ENCODE peak calls at places on chromosome 20, in eight cellular contexts. Q is IMR-90; A is neural progenitor cell; U is A673; R is CD8-positive, alpha-beta T cell; S is SK-N-SH; Y is cardiac muscle cell; M is GM23248. G is an unnamed sample.
A peak's percentile ranks its signal among the peaks of the same experiment; 100 is the strongest.

GRCh38 chr20:23721962-23722361 is 28.8 kb downstream of the CST1 start:
- DNase-seq in Q (no peak), A (no peak), U (no peak), R (no peak), S (no peak), Y (no peak), M (no peak), G (no peak)

GRCh38 chr20:53707341-53708102 is 113.9 kb upstream of the ZNF217 start:
- DNase-seq in Q (peak; percentile 66), A (no peak), U (no peak), R (no peak), S (no peak), Y (no peak), M (peak; percentile 81), G (no peak)

GRCh38 chr20:62258499-62259293 is 20.4 kb downstream of the OSBPL2 start:
- DNase-seq in Q (peak; percentile 85), A (no peak), U (no peak), R (no peak), S (no peak), Y (no peak), M (peak; percentile 95), G (no peak)

GRCh38 chr20:36093025-36093803 is 61.3 kb upstream of the EPB41L1 start:
- DNase-seq in Q (no peak), A (peak; percentile 41), U (peak; percentile 45), R (peak; percentile 5), S (peak; percentile 66), Y (peak; percentile 25), M (peak; percentile 64), G (peak; percentile 77)

GRCh38 chr20:57123139-57123903 is 143.1 kb downstream of the BMP7 start:
- DNase-seq in Q (no peak), A (no peak), U (no peak), R (no peak), S (no peak), Y (no peak), M (no peak), G (no peak)

GRCh38 chr20:41380551-41381262 is 14.1 kb upstream of the EMILIN3 start:
- DNase-seq in Q (no peak), A (peak; percentile 32), U (no peak), R (no peak), S (no peak), Y (no peak), M (peak; percentile 19), G (no peak)

GRCh38 chr20:15109494-15109893 is 772.1 kb upstream of the FLRT3 start:
- DNase-seq in Q (no peak), A (no peak), U (no peak), R (no peak), S (no peak), Y (no peak), M (no peak), G (no peak)

GRCh38 chr20:16947346-16947943 is 199.3 kb downstream of the OTOR start:
- DNase-seq in Q (no peak), A (no peak), U (no peak), R (no peak), S (no peak), Y (no peak), M (peak; percentile 7), G (no peak)

GRCh38 chr20:37081717-37082289 is 14.0 kb downstream of the RBL1 start:
- DNase-seq in Q (no peak), A (peak; percentile 3), U (peak; percentile 25), R (peak; percentile 22), S (peak; percentile 23), Y (no peak), M (no peak), G (peak; percentile 41)

GRCh38 chr20:24503352-24503931 is 34.0 kb downstream of the SYNDIG1 start:
- DNase-seq in Q (peak; percentile 13), A (no peak), U (peak; percentile 20), R (no peak), S (no peak), Y (peak; percentile 77), M (peak; percentile 86), G (no peak)

GRCh38 chr20:62063981-62064787 is 1.5 kb downstream of the TAF4 start:
- DNase-seq in Q (no peak), A (peak; percentile 62), U (no peak), R (no peak), S (peak; percentile 72), Y (peak; percentile 56), M (peak; percentile 28), G (peak; percentile 67)

GRCh38 chr20:61880706-61881105 is 185.0 kb downstream of the TAF4 start:
- DNase-seq in Q (no peak), A (no peak), U (no peak), R (no peak), S (no peak), Y (no peak), M (no peak), G (no peak)

GRCh38 chr20:57264151-57264792 is 2.2 kb downstream of the BMP7 start:
- DNase-seq in Q (no peak), A (peak; percentile 57), U (no peak), R (no peak), S (no peak), Y (peak; percentile 60), M (no peak), G (peak; percentile 92)

GRCh38 chr20:11050350-11050749 is 376.6 kb upstream of the JAG1 start:
- DNase-seq in Q (no peak), A (no peak), U (no peak), R (no peak), S (no peak), Y (no peak), M (no peak), G (no peak)
- H3K4me3 ChIP-seq in Q (no peak overlapping the region), A (no peak overlapping the region), U (no peak overlapping the region), R (no peak overlapping the region), S (no peak overlapping the region), Y (no peak overlapping the region), M (no peak overlapping the region), G (no peak overlapping the region)

DNA sequence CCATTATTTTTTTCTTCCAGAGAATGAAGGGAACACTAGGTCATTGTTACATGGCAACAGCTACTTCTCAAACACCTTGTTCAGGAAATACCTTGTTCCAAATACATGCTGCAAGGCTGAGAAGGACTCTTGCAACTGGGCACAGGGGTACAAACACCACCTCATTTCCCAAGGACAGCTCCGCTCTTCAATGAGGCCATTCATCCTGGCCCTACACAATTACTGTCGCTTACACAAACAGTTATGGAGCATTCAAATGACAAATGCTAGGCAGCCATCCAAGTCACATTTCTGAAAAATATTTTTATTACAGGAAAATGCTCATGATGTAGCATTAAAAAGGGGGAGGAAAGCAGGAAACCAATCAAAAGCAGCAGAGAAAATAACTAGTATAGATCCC is 611.9 kb downstream of the DHX35 start:
- DNase-seq in Q (no peak), A (no peak), U (no peak), R (no peak), S (no peak), Y (no peak), M (no peak), G (no peak)
- H3K9me3 ChIP-seq in Q (no peaks in the 10 kb centered on the region), A (no peaks in the 10 kb centered on the region), U (no peaks in the 10 kb centered on the region), R (no peaks in the 10 kb centered on the region), S (no peaks in the 10 kb centered on the region), Y (no peaks in the 10 kb centered on the region), M (no peaks in the 10 kb centered on the region), G (no peaks in the 10 kb centered on the region)

DNA sequence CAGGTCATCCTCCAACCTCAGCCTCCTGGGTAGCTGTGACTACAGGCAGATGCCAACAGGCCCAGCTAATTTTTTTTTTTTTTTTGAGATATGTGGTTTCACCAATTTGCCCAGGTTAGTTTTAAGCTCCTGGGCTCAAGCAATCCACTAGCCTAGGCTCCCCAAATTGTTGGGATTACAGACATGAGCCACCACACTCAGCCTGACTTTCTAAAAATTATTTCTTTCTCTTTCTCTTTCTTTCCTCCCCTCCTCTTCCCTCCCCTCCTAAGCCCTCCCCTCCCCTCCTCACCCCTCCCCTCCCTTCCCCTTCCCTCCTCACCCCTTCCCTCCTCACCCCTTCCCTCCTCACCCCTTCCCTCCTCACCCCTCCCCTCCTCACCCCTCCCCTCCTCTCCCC is 127.3 kb downstream of the BTBD3 start:
- DNase-seq in Q (no peak), A (no peak), U (no peak), R (no peak), S (no peak), Y (no peak), M (no peak), G (no peak)
- H3K27me3 ChIP-seq in Q (no peaks in the 10 kb centered on the region), A (no peaks in the 10 kb centered on the region), U (no peaks in the 10 kb centered on the region), R (no peaks in the 10 kb centered on the region), S (no peaks in the 10 kb centered on the region), Y (no peaks in the 10 kb centered on the region), M (no peaks in the 10 kb centered on the region), G (no peaks in the 10 kb centered on the region)

GRCh38 chr20:63858393-63859165 is 2.7 kb upstream of the ABHD16B start:
- DNase-seq in Q (peak; percentile 59), A (peak; percentile 62), U (peak; percentile 34), R (no peak), S (peak; percentile 70), Y (peak; percentile 67), M (peak; percentile 24), G (no peak)

GRCh38 chr20:63859166-63859699 is 2.1 kb upstream of the ABHD16B start:
- DNase-seq in Q (no peak), A (no peak), U (no peak), R (no peak), S (no peak), Y (no peak), M (no peak), G (no peak)

GRCh38 chr20:63855363-63856110 is 5.8 kb upstream of the ABHD16B start:
- DNase-seq in Q (no peak), A (no peak), U (no peak), R (no peak), S (peak; percentile 61), Y (no peak), M (peak; percentile 22), G (no peak)

GRCh38 chr20:63856111-63856511 is 5.2 kb upstream of the ABHD16B start:
- DNase-seq in Q (no peak), A (no peak), U (no peak), R (no peak), S (no peak), Y (no peak), M (no peak), G (no peak)

DNA sequence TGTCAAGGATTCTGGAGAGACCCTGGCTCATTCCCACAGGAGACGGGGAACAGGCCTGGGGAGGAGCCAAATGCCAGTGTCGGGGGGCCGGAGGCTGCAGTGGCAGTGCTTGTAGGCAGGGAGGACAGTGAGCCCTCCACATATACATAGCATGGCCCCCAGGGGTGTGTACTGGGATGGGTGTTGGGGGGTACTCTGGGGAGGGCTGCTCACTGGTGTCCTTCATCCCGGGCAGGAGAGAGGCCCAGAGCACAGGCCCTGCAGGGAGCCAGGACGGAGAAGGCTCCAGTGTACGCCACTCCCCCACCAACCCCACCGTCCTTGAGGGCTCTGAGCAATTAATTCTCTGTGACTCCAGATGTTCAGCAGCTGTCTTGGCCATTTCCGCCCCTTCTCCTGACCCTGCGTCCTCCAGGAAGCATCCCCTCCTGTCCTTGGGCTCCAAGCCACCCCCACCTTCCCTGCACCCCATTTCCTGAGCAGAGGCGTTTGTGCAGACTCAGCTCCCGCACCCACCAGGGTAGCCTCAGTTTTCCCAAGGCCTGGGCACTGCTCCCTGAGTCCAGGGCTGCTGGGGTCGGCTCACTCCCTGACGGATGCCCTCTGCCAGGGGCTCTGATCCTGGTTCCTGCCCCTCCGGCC is 3.4 kb upstream of the ABHD16B start:
- DNase-seq in Q (no peak), A (no peak), U (no peak), R (no peak), S (peak; percentile 78), Y (no peak), M (peak; percentile 19), G (no peak)
- H3K4me3 ChIP-seq in Q (no peak overlapping the region), A (no peak overlapping the region), U (no peak overlapping the region), R (peak overlapping the region; percentile 46), S (no peak overlapping the region), Y (no peak overlapping the region), M (no peak overlapping the region), G (no peak overlapping the region)

GRCh38 chr20:19370076-19371075 is 157.9 kb downstream of the SLC24A3 start:
- DNase-seq in Q (no peak), A (no peak), U (peak; percentile 33), R (no peak), S (no peak), Y (no peak), M (no peak), G (no peak)
- H3K9me3 ChIP-seq in Q (peaks cover 2% of the 10 kb centered on the region), A (no peaks in the 10 kb centered on the region), U (no peaks in the 10 kb centered on the region), R (no peaks in the 10 kb centered on the region), S (no peaks in the 10 kb centered on the region), Y (no peaks in the 10 kb centered on the region), M (no peaks in the 10 kb centered on the region), G (no peaks in the 10 kb centered on the region)